ENCODE peak calls at places on chromosomes 16 and 17, in six cellular contexts. One of them, this sample, is unnamed.

GRCh38 chr16:86604436-86605220 is 26.3 kb downstream of the FOXL1 start:
- DNase-seq in ovary: no peak
- DNase-seq in HFF-Myc: no peak
- DNase-seq in colonic mucosa: no peak
- DNase-seq in tibial nerve: no peak
- DNase-seq in fibroblast of lung: no peak
- DNase-seq in this sample: no peak

GRCh38 chr17:76461765-76462555 is 5.4 kb upstream of the AANAT start:
- DNase-seq in HFF-Myc: no peak
- DNase-seq in fibroblast of lung: no peak
- DNase-seq in ovary: no peak
- DNase-seq in tibial nerve: no peak
- DNase-seq in colonic mucosa: no peak
- DNase-seq in this sample: no peak

GRCh38 chr17:74272731-74273201 is 1.3 kb upstream of the DNAI2 start:
- DNase-seq in colonic mucosa: no peak
- DNase-seq in HFF-Myc: no peak
- DNase-seq in tibial nerve: no peak
- DNase-seq in ovary: no peak
- DNase-seq in fibroblast of lung: peak
- DNase-seq in this sample: no peak

GRCh38 chr16:12763517-12763916 is 40.2 kb downstream of the CPPED1 start:
- DNase-seq in colonic mucosa: no peak
- DNase-seq in fibroblast of lung: peak
- DNase-seq in HFF-Myc: no peak
- DNase-seq in tibial nerve: no peak
- DNase-seq in ovary: no peak
- DNase-seq in this sample: no peak

GRCh38 chr17:68595496-68595895 is 5.7 kb downstream of the FAM20A start:
- DNase-seq in fibroblast of lung: no peak
- DNase-seq in colonic mucosa: no peak
- DNase-seq in tibial nerve: peak
- DNase-seq in ovary: peak
- DNase-seq in HFF-Myc: no peak
- DNase-seq in this sample: no peak

GRCh38 chr16:78962457-78962929 is 638.0 kb downstream of the MAF start:
- DNase-seq in HFF-Myc: no peak
- DNase-seq in tibial nerve: no peak
- DNase-seq in fibroblast of lung: no peak
- DNase-seq in ovary: no peak
- DNase-seq in colonic mucosa: no peak
- DNase-seq in this sample: no peak

GRCh38 chr17:40548491-40548981 is 16.7 kb downstream of the CCR7 start:
- DNase-seq in fibroblast of lung: no peak
- DNase-seq in HFF-Myc: no peak
- DNase-seq in tibial nerve: no peak
- DNase-seq in colonic mucosa: peak
- DNase-seq in ovary: no peak
- DNase-seq in this sample: no peak

GRCh38 chr17:74888440-74888839 is 5.0 kb downstream of the FADS6 start:
- DNase-seq in ovary: no peak
- DNase-seq in HFF-Myc: no peak
- DNase-seq in colonic mucosa: no peak
- DNase-seq in fibroblast of lung: no peak
- DNase-seq in tibial nerve: no peak
- DNase-seq in this sample: no peak

GRCh38 chr16:81254919-81255526 is 16.5 kb downstream of the BCO1 start:
- DNase-seq in tibial nerve: no peak
- DNase-seq in fibroblast of lung: no peak
- DNase-seq in colonic mucosa: no peak
- DNase-seq in ovary: no peak
- DNase-seq in HFF-Myc: no peak
- DNase-seq in this sample: no peak

GRCh38 chr17:61065263-61065773 is 334.3 kb upstream of the TBX2 start:
- DNase-seq in HFF-Myc: no peak
- DNase-seq in colonic mucosa: no peak
- DNase-seq in tibial nerve: no peak
- DNase-seq in fibroblast of lung: peak
- DNase-seq in ovary: no peak
- DNase-seq in this sample: peak

GRCh38 chr17:32461853-32462617 is 17.7 kb downstream of the PSMD11 start:
- DNase-seq in HFF-Myc: no peak
- DNase-seq in ovary: peak
- DNase-seq in tibial nerve: no peak
- DNase-seq in fibroblast of lung: peak
- DNase-seq in colonic mucosa: peak
- DNase-seq in this sample: peak

GRCh38 chr17:55265434-55266021 is 768 bp downstream of the HLF start:
- DNase-seq in colonic mucosa: no peak
- DNase-seq in ovary: no peak
- DNase-seq in tibial nerve: no peak
- DNase-seq in fibroblast of lung: no peak
- DNase-seq in HFF-Myc: no peak
- DNase-seq in this sample: no peak

GRCh38 chr17:31787857-31788570 is 71.0 kb downstream of the COPRS start:
- DNase-seq in fibroblast of lung: peak
- DNase-seq in HFF-Myc: peak
- DNase-seq in tibial nerve: no peak
- DNase-seq in colonic mucosa: no peak
- DNase-seq in ovary: no peak
- DNase-seq in this sample: peak

GRCh38 chr16:1708768-1709180 is 2.8 kb downstream of the MAPK8IP3 start:
- DNase-seq in colonic mucosa: no peak
- DNase-seq in fibroblast of lung: peak
- DNase-seq in tibial nerve: no peak
- DNase-seq in HFF-Myc: no peak
- DNase-seq in ovary: no peak
- DNase-seq in this sample: peak

GRCh38 chr16:7629571-7629970 is 296.9 kb downstream of the RBFOX1 start:
- DNase-seq in tibial nerve: no peak
- DNase-seq in HFF-Myc: no peak
- DNase-seq in colonic mucosa: no peak
- DNase-seq in fibroblast of lung: no peak
- DNase-seq in ovary: no peak
- DNase-seq in this sample: no peak

GRCh38 chr17:38444151-38444550 is 15.9 kb downstream of the ARHGAP23 start:
- DNase-seq in fibroblast of lung: peak
- DNase-seq in ovary: peak
- DNase-seq in HFF-Myc: no peak
- DNase-seq in colonic mucosa: peak
- DNase-seq in tibial nerve: peak
- DNase-seq in this sample: peak

GRCh38 chr17:43616865-43617264 is 44.9 kb downstream of the MEOX1 start:
- DNase-seq in HFF-Myc: no peak
- DNase-seq in tibial nerve: no peak
- DNase-seq in ovary: no peak
- DNase-seq in fibroblast of lung: no peak
- DNase-seq in colonic mucosa: peak
- DNase-seq in this sample: no peak

GRCh38 chr16:81615833-81616232 is 163.3 kb upstream of the PLCG2 start:
- DNase-seq in colonic mucosa: no peak
- DNase-seq in tibial nerve: no peak
- DNase-seq in ovary: no peak
- DNase-seq in fibroblast of lung: no peak
- DNase-seq in HFF-Myc: no peak
- DNase-seq in this sample: no peak

GRCh38 chr16:57906385-57907316 is 64.3 kb downstream of the CNGB1 start:
- DNase-seq in tibial nerve: no peak
- DNase-seq in HFF-Myc: no peak
- DNase-seq in fibroblast of lung: peak
- DNase-seq in ovary: no peak
- DNase-seq in colonic mucosa: no peak
- DNase-seq in this sample: no peak

GRCh38 chr17:1521067-1521466 is 4.7 kb upstream of the INPP5K start:
- DNase-seq in tibial nerve: no peak
- DNase-seq in colonic mucosa: no peak
- DNase-seq in fibroblast of lung: no peak
- DNase-seq in HFF-Myc: no peak
- DNase-seq in ovary: no peak
- DNase-seq in this sample: no peak

GRCh38 chr17:40819528-40820125 is 2.8 kb downstream of the KRT10 start:
- DNase-seq in HFF-Myc: no peak
- DNase-seq in colonic mucosa: no peak
- DNase-seq in tibial nerve: no peak
- DNase-seq in ovary: no peak
- DNase-seq in fibroblast of lung: peak
- DNase-seq in this sample: peak

GRCh38 chr16:6153901-6154300 is 1056.3 kb upstream of the EEF2KMT start:
- DNase-seq in ovary: no peak
- DNase-seq in fibroblast of lung: peak
- DNase-seq in colonic mucosa: no peak
- DNase-seq in tibial nerve: no peak
- DNase-seq in HFF-Myc: no peak
- DNase-seq in this sample: peak

GRCh38 chr16:86466695-86467406 is 43.5 kb upstream of the FOXF1 start:
- DNase-seq in HFF-Myc: no peak
- DNase-seq in ovary: no peak
- DNase-seq in fibroblast of lung: peak
- DNase-seq in colonic mucosa: no peak
- DNase-seq in tibial nerve: no peak
- DNase-seq in this sample: peak

GRCh38 chr16:83924686-83925085 is 25.8 kb downstream of the MLYCD start:
- DNase-seq in tibial nerve: no peak
- DNase-seq in fibroblast of lung: no peak
- DNase-seq in HFF-Myc: no peak
- DNase-seq in ovary: no peak
- DNase-seq in colonic mucosa: no peak
- DNase-seq in this sample: no peak

GRCh38 chr16:86959729-86960128 is 357.5 kb downstream of the C16orf95 start:
- DNase-seq in HFF-Myc: no peak
- DNase-seq in ovary: no peak
- DNase-seq in colonic mucosa: no peak
- DNase-seq in tibial nerve: no peak
- DNase-seq in fibroblast of lung: no peak
- DNase-seq in this sample: no peak

GRCh38 chr17:55577687-55578086 is 66.4 kb upstream of the SMIM36 start:
- DNase-seq in fibroblast of lung: peak
- DNase-seq in tibial nerve: peak
- DNase-seq in ovary: peak
- DNase-seq in colonic mucosa: no peak
- DNase-seq in HFF-Myc: no peak
- DNase-seq in this sample: peak

GRCh38 chr17:77738666-77739531 is 219.6 kb upstream of the TNRC6C start:
- DNase-seq in HFF-Myc: no peak
- DNase-seq in fibroblast of lung: no peak
- DNase-seq in colonic mucosa: peak
- DNase-seq in ovary: no peak
- DNase-seq in tibial nerve: peak
- DNase-seq in this sample: no peak

GRCh38 chr17:74639704-74640142 is 16.2 kb upstream of the CD300E start:
- DNase-seq in colonic mucosa: no peak
- DNase-seq in tibial nerve: no peak
- DNase-seq in HFF-Myc: no peak
- DNase-seq in ovary: no peak
- DNase-seq in fibroblast of lung: no peak
- DNase-seq in this sample: no peak

DNA sequence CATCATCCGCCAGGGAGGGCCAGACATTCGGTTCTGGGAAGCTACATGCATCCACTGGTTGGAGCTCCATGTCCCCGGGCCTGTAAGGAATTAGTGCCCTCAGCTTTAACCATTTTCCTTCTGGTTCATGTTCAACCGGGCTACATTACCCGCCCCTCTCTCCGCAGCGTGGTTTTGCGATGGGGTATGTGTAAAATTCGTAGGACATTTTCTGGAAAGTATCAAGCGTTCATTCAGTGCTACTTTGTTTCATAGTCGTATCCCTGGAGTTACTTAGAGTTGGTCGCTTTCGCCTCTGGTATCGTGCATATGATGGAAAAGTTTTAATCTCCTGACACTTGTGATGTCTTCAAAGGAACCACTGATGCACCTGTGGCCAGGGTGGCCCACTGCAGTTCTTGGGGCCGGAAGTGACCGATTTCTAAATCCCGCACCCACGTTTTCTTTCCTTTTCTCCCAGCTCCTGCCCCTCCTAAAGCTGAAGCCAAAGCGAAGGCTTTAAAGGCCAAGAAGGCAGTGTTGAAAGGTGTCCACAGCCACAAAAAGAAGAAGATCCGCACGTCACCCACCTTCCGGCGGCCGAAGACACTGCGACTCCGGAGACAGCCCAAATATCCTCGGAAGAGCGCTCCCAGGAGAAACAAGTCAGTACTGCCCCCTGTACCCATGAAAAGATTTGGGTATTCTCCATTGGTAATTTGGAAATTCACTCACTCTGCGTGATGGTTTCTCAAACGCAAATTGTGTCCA is 637 bp downstream of the RPL23A start:
- DNase-seq in colonic mucosa: no peak
- DNase-seq in HFF-Myc: no peak
- DNase-seq in fibroblast of lung: no peak
- DNase-seq in ovary: no peak
- DNase-seq in tibial nerve: no peak
- DNase-seq in this sample: no peak
- TF ChIP-seq CTCF in colonic mucosa: no peak
- TF ChIP-seq CTCF in HFF-Myc: no peak
- TF ChIP-seq CTCF in fibroblast of lung: no peak
- TF ChIP-seq CTCF in ovary: no peak
- TF ChIP-seq CTCF in tibial nerve: no peak
- TF ChIP-seq CTCF in this sample: no peak

GRCh38 chr16:70681382-70682238 is 4.2 kb downstream of the MTSS2 start:
- DNase-seq in tibial nerve: no peak
- DNase-seq in HFF-Myc: no peak
- DNase-seq in colonic mucosa: no peak
- DNase-seq in ovary: no peak
- DNase-seq in fibroblast of lung: no peak
- DNase-seq in this sample: no peak
- H3K4me3 ChIP-seq in tibial nerve: no peak
- H3K4me3 ChIP-seq in HFF-Myc: no peak
- H3K4me3 ChIP-seq in colonic mucosa: no peak
- H3K4me3 ChIP-seq in ovary: no peak
- H3K4me3 ChIP-seq in fibroblast of lung: peak
- H3K4me3 ChIP-seq in this sample: no peak

GRCh38 chr16:15777533-15778203 is 79.2 kb downstream of the MYH11 start:
- DNase-seq in fibroblast of lung: peak
- DNase-seq in tibial nerve: no peak
- DNase-seq in HFF-Myc: peak
- DNase-seq in ovary: no peak
- DNase-seq in colonic mucosa: no peak
- DNase-seq in this sample: peak
- TF ChIP-seq CTCF in fibroblast of lung: peak
- TF ChIP-seq CTCF in tibial nerve: no peak
- TF ChIP-seq CTCF in HFF-Myc: peak
- TF ChIP-seq CTCF in ovary: no peak
- TF ChIP-seq CTCF in colonic mucosa: peak
- TF ChIP-seq CTCF in this sample: peak

DNA sequence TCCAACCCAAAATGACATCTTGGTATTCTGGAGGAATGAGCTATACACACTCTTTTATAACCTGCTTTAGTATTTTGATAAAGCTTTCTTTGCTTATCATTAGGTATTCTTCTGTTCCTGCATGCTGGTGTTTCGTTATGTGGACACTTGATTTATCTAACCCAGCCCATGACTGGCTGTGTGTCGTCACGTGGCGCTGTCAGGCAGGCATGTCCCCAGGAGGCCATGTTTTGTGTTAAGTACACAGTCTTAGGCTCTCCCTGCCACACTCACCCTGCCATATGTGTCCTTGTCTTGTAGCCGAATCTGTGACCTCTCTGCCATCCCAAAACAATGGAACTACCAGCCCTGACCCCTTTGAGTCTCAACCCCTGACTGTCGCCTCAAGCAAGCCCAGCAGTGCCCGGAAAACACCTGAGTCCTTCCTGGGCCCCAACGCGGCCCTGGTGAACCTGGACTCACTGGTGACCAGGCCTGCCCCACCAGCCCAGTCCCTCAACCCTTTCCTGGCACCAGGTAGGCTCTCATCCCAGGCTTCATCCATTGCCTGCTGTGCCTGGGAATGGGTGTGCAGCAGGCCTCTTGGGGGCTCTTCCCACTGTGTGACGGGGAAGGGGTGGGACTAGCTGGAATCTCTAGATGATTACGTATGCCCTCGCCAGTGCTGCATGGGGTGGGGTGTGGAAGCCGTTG is 30.8 kb downstream of the B9D1 start:
- DNase-seq in HFF-Myc: no peak
- DNase-seq in fibroblast of lung: peak
- DNase-seq in tibial nerve: no peak
- DNase-seq in ovary: no peak
- DNase-seq in colonic mucosa: no peak
- DNase-seq in this sample: no peak
- H3K4me3 ChIP-seq in HFF-Myc: no peak
- H3K4me3 ChIP-seq in fibroblast of lung: no peak
- H3K4me3 ChIP-seq in tibial nerve: no peak
- H3K4me3 ChIP-seq in ovary: no peak
- H3K4me3 ChIP-seq in colonic mucosa: no peak
- H3K4me3 ChIP-seq in this sample: no peak